ENCODE peak calls at places on chromosome 22, in four cellular contexts. X, G, V and I are unnamed samples.

GRCh38 chr22:40289991-40290459 is 56.3 kb upstream of the ADSL start:
- DNase-seq in G (peak; percentile 83), X (no peak), V (peak; percentile 7), I (no peak)

GRCh38 chr22:27220349-27220748 is 563.0 kb downstream of the MIAT start:
- DNase-seq in G (no peak), V (peak; percentile 90), X (no peak), I (no peak)

GRCh38 chr22:48581821-48582469 is 1245.7 kb downstream of the BRD1 start:
- DNase-seq in V (no peak), X (no peak), G (no peak), I (peak; percentile 27)

GRCh38 chr22:49433717-49434611 is 393.7 kb downstream of the BRD1 start:
- DNase-seq in G (no peak), X (no peak), V (no peak), I (peak; percentile 54)

GRCh38 chr22:20069331-20070042 is 10.6 kb upstream of the DGCR8 start:
- DNase-seq in G (no peak), X (no peak), V (no peak), I (no peak)

GRCh38 chr22:24801906-24802504 is 4.0 kb upstream of the SGSM1 start:
- DNase-seq in G (no peak), X (no peak), V (no peak), I (no peak)

GRCh38 chr22:12601870-12602779 is 2925.9 kb upstream of the OR11H1 start:
- DNase-seq in G (no peak), V (no peak), X (no peak), I (peak; percentile 83)

GRCh38 chr22:45818130-45819085 is 146.8 kb downstream of the ATXN10 start:
- DNase-seq in V (peak; percentile 38), X (peak; percentile 68), G (no peak), I (peak; percentile 83)

GRCh38 chr22:20987375-20987774 is 5.3 kb downstream of the LZTR1 start:
- DNase-seq in V (no peak), X (no peak), G (no peak), I (peak; percentile 66)

GRCh38 chr22:19975707-19976035 is 34.1 kb upstream of the TXNRD2 start:
- DNase-seq in X (no peak), V (no peak), G (no peak), I (no peak)

GRCh38 chr22:49147617-49148175 is 680.0 kb downstream of the BRD1 start:
- DNase-seq in X (no peak), G (no peak), V (no peak), I (no peak)

GRCh38 chr22:25567305-25567704 is 2.8 kb downstream of the GRK3 start:
- DNase-seq in G (no peak), X (no peak), V (no peak), I (no peak)

GRCh38 chr22:23137905-23138520 is 3.8 kb downstream of the RSPH14 start:
- DNase-seq in V (peak; percentile 13), X (no peak), G (peak; percentile 57), I (no peak)

GRCh38 chr22:23217171-23218052 is 37.1 kb downstream of the BCR start:
- DNase-seq in G (no peak), X (peak; percentile 55), V (no peak), I (peak; percentile 81)

GRCh38 chr22:49959782-49960158 is 802 bp upstream of the PIM3 start:
- DNase-seq in V (no peak), X (peak; percentile 72), G (no peak), I (no peak)

GRCh38 chr22:21641417-21641794 is 696 bp upstream of the SDF2L1 start:
- DNase-seq in X (no peak), V (peak; percentile 51), G (peak; percentile 11), I (peak; percentile 61)

GRCh38 chr22:23894710-23895598 is 771 bp downstream of the MIF start:
- DNase-seq in X (peak; percentile 79), V (peak; percentile 84), G (peak; percentile 52), I (peak; percentile 95)

GRCh38 chr22:43823353-43823908 is 11.3 kb upstream of the EFCAB6 start:
- DNase-seq in G (no peak), V (no peak), X (peak; percentile 91), I (peak; percentile 89)
- H3K4me3 ChIP-seq in G (no peak overlapping the region), V (no peak overlapping the region), X (no peak overlapping the region), I (no peak overlapping the region)

DNA sequence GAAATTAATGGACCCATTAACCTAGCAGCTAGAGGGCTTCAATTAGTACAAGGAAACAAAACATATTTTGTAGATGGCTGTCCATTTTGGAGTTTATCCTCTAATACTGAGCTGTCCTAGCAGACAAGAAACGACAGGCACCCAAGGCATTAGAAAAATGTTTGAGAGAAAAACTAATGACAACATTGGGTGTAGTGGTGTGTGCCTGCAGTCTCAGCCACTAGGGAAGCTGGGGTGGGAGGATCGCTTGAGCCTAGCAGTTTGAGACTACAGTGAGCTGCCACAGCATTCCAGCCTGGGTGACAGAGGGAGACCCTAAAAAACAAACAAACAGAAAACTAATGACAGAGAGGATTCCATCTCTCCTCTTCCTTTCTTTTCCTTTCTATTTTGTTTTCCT is 1.5 kb downstream of the A4GALT start:
- DNase-seq in V (no peak), G (no peak), X (no peak), I (no peak)
- H3K4me3 ChIP-seq in V (no peak overlapping the region), G (no peak overlapping the region), X (no peak overlapping the region), I (peak overlapping the region; percentile 70)

DNA sequence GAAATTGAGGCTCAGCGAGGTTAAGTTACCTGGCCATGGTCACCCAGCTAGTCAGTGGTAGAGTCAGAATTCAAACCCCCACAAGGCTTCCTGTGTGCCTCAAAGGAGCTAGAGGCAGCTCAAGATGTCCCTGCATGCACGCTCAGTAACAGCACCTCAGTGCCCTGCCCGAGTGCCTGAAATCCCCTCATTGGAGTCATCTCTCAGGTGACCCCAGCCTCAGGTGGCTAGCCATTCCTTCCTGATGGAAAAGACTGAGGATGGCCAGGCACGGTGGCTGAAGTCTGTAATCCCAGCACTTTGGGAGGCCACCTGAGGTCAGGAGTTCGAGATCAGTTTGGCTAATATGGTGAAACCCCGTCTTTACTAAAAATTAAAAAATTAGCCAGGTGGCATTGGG is 36.9 kb downstream of the LIF start:
- DNase-seq in G (no peak), V (no peak), X (no peak), I (no peak)
- H3K4me3 ChIP-seq in G (no peak overlapping the region), V (no peak overlapping the region), X (no peak overlapping the region), I (no peak overlapping the region)

GRCh38 chr22:41915783-41916493 is 1.1 kb upstream of the SHISA8 start:
- DNase-seq in V (no peak), X (no peak), G (no peak), I (no peak)
- H3K4me3 ChIP-seq in V (no peak overlapping the region), X (no peak overlapping the region), G (no peak overlapping the region), I (no peak overlapping the region)

GRCh38 chr22:44664149-44664548 is 37.9 kb upstream of the PRR5 start:
- DNase-seq in X (peak; percentile 71), G (peak; percentile 27), V (peak; percentile 18), I (peak; percentile 87)
- H3K4me3 ChIP-seq in X (no peak overlapping the region), G (peak overlapping the region; percentile 30), V (no peak overlapping the region), I (no peak overlapping the region)

DNA sequence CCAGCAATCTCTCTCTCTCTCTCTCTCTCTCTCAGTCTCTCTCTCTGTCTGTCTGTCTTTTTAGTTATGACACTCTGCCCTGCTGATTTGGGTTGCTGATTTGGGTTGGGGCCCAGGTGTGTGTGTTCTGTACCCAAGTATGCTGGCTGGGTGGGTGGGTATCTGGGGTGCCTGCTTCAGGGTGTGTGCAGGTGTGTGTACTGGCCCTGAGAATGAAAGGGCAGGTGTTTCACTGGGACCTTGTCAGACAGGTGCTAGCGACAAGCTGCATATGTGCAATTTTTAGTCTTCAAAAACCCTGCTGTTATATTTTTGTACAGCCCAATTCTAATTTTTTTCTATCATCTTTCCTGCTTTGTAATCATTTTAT is 940 bp downstream of the CSF2RB start:
- DNase-seq in X (no peak), V (no peak), G (no peak), I (no peak)
- H3K4me3 ChIP-seq in X (no peak overlapping the region), V (no peak overlapping the region), G (no peak overlapping the region), I (no peak overlapping the region)

GRCh38 chr22:31678748-31679147 is 16.7 kb upstream of the PISD start:
- DNase-seq in G (no peak), X (no peak), V (no peak), I (no peak)

GRCh38 chr22:31680764-31681624 is 19.0 kb upstream of the PISD start:
- DNase-seq in X (no peak), G (no peak), V (peak; percentile 72), I (peak; percentile 22)

GRCh38 chr22:31682751-31683150 is 20.7 kb upstream of the PISD start:
- DNase-seq in V (no peak), G (no peak), X (no peak), I (peak; percentile 46)

GRCh38 chr22:31683181-31684105 is 21.4 kb upstream of the PISD start:
- DNase-seq in X (no peak), G (no peak), V (no peak), I (peak; percentile 25)

DNA sequence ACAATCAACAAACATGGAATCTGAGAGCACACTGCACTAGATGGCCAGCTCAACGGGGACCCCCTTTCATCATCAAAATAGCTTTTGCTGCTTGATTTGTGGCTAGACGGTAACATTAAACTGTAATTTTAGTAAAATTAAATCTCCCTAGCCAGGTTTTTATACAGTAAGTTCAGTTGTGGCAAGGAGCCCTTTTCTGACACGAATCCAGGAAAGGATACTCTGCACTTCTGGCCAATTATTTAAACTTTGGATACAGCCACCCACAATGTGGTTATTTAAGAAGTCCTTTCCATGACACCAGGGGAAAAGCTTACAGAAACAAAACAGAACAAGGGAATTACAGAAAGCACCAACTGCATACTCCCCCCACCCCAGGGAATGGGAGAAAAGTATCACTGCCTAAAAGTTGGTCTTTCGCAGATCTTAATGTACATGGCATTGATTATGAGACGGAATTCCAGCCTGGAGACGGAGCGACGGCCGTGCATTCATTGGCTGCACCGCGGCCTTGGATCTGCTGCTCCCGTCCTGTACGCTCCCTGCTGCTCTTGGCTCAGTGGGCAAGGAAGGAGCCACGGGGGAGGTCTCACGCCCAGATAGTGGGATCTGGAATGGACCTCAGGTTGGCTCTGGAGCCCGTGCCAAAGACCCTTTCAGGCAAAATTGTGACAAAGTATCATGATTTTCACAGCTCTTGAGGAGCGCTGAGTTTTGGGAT is 19.8 kb upstream of the PISD start:
- DNase-seq in V (peak; percentile 76), X (no peak), G (no peak), I (no peak)
- H3K4me3 ChIP-seq in V (no peak overlapping the region), X (no peak overlapping the region), G (no peak overlapping the region), I (no peak overlapping the region)

GRCh38 chr22:35411112-35411511 is 11.2 kb downstream of the MCM5 start:
- DNase-seq in X (no peak), G (no peak), V (no peak), I (no peak)
- H3K4me3 ChIP-seq in X (no peak overlapping the region), G (no peak overlapping the region), V (no peak overlapping the region), I (no peak overlapping the region)